ENCODE peak calls at places on chromosomes 13 and 19, in four cellular contexts. S is stomach, B is suprapubic skin, P is transverse colon. G is an unnamed sample.
A peak's percentile ranks its signal among the peaks of the same experiment; 100 is the strongest.

GRCh38 chr13:23979361-23980159 is 82.3 kb upstream of the C1QTNF9B start:
- DNase-seq in S (peak; percentile 73), B (peak; percentile 85), P (peak; percentile 67), G (peak; percentile 92)

GRCh38 chr13:35512271-35512920 is 35.9 kb upstream of the MAB21L1 start:
- DNase-seq in S (no peak), B (no peak), P (no peak), G (no peak)

GRCh38 chr19:46271488-46272197 is 25.2 kb upstream of the HIF3A start:
- DNase-seq in S (no peak), B (no peak), P (no peak), G (no peak)

GRCh38 chr13:61880576-61881283 is 465.1 kb upstream of the PCDH20 start:
- DNase-seq in S (peak; percentile 36), B (no peak), P (no peak), G (no peak)

GRCh38 chr13:45238945-45239795 is 38.3 kb upstream of the KCTD4 start:
- DNase-seq in S (no peak), B (no peak), P (no peak), G (no peak)

GRCh38 chr13:27857271-27857670 is 62.5 kb upstream of the PDX1 start:
- DNase-seq in S (no peak), B (no peak), P (no peak), G (peak; percentile 26)

GRCh38 chr13:74794147-74794546 is 659.9 kb upstream of the KLF12 start:
- DNase-seq in S (no peak), B (no peak), P (no peak), G (no peak)

GRCh38 chr13:111506131-111506530 is 185.7 kb downstream of the TEX29 start:
- DNase-seq in S (peak; percentile 21), B (no peak), P (no peak), G (no peak)

GRCh38 chr19:51531349-51532315 is at the start of gene SIGLEC6:
- DNase-seq in S (peak; percentile 37), B (no peak), P (peak; percentile 51), G (no peak)

GRCh38 chr13:110683203-110683883 is 22.6 kb downstream of the CARS2 start:
- DNase-seq in S (no peak), B (no peak), P (no peak), G (no peak)

GRCh38 chr19:32720216-32720935 is 809 bp downstream of the TDRD12 start:
- DNase-seq in S (no peak), B (no peak), P (no peak), G (no peak)

GRCh38 chr13:106100261-106100919 is 435.1 kb downstream of the EFNB2 start:
- DNase-seq in S (peak; percentile 63), B (no peak), P (peak; percentile 85), G (no peak)

GRCh38 chr19:58513694-58514563 is 2.1 kb upstream of the SLC27A5 start:
- DNase-seq in S (peak; percentile 94), B (peak; percentile 91), P (peak; percentile 94), G (no peak)

GRCh38 chr19:33804021-33804799 is 7.5 kb downstream of the KCTD15 start:
- DNase-seq in S (peak; percentile 95), B (no peak), P (peak; percentile 94), G (no peak)

GRCh38 chr13:94612050-94612449 is 10.4 kb downstream of the GPR180 start:
- DNase-seq in S (no peak), B (no peak), P (no peak), G (no peak)

GRCh38 chr13:113814435-113814821 is 49.4 kb downstream of the GAS6 start:
- DNase-seq in S (no peak), B (no peak), P (no peak), G (no peak)

GRCh38 chr19:6774821-6775707 is 2.6 kb downstream of the VAV1 start:
- DNase-seq in S (no peak), B (no peak), P (no peak), G (no peak)

GRCh38 chr19:6776999-6777398 is 4.5 kb downstream of the VAV1 start:
- DNase-seq in S (no peak), B (no peak), P (no peak), G (no peak)

GRCh38 chr19:6778386-6778785 is 5.9 kb downstream of the VAV1 start:
- DNase-seq in S (no peak), B (no peak), P (no peak), G (no peak)

GRCh38 chr19:6779204-6779603 is 6.7 kb downstream of the VAV1 start:
- DNase-seq in S (no peak), B (no peak), P (no peak), G (no peak)

DNA sequence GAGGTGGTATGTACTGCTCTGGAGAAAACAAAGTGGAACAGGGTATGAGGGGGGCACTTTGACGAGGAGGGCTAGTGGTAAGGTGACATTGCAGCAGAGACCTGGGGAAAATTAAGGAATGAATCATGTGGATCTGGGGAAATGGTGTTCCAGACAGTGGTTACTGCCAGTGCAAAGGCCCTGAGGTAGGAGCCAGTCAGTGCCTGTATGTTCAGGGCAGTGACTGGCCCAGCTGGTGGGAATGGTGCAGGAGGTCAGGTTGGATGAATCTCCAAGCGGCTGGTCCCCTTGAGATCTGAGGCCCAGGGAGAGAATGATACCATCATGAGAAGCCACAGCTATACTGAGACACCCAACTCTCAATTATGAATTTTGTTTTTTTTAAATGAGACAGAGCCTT is 4.9 kb downstream of the VAV1 start:
- DNase-seq in S (no peak), B (no peak), P (no peak), G (no peak)
- TF ChIP-seq POLR2A in S (no peak), B (no peak), P (no peak), G (no peak)

GRCh38 chr13:100803091-100803490 is 128.5 kb upstream of the TMTC4 start:
- DNase-seq in S (no peak), B (no peak), P (no peak), G (no peak)

GRCh38 chr13:100796463-100796862 is 121.9 kb upstream of the TMTC4 start:
- DNase-seq in S (no peak), B (no peak), P (no peak), G (peak; percentile 64)

GRCh38 chr13:100797921-100798320 is 123.3 kb upstream of the TMTC4 start:
- DNase-seq in S (no peak), B (no peak), P (no peak), G (no peak)

GRCh38 chr13:100800283-100800875 is 125.8 kb upstream of the TMTC4 start:
- DNase-seq in S (no peak), B (no peak), P (no peak), G (no peak)

DNA sequence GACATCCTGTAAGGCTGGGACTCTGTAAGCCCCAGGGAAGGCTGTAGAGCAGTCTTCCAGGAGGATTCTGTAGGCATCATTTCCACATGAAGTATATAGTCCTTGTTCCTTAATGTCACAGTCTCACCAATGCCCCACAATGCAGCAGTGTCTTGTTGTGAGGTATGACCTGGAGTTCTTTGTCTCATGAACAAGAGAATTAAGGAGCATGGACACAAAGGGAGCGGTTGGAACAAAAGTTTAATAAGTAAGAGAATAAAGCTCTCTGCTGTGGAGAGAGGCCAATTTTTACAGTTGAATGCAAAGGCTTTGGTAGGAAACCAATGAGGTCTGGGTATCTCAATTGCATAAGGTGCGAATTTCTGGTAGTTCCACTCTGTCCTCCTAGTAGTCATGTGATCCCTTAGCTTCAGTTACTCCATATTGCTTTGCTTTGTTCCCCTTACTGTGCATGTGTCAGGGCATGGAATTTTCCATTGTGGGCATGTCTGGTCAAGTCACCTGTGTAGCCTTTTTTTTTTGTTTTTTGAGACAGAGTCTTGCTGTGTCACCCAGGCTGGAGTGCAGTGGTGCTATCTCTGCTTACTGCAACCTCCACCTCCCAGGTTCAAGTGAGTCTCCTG is 124.3 kb upstream of the TMTC4 start:
- DNase-seq in S (no peak), B (no peak), P (no peak), G (peak; percentile 60)
- TF ChIP-seq POLR2AphosphoS5 in S (no peak), B (no peak), P (no peak), G (no peak)

DNA sequence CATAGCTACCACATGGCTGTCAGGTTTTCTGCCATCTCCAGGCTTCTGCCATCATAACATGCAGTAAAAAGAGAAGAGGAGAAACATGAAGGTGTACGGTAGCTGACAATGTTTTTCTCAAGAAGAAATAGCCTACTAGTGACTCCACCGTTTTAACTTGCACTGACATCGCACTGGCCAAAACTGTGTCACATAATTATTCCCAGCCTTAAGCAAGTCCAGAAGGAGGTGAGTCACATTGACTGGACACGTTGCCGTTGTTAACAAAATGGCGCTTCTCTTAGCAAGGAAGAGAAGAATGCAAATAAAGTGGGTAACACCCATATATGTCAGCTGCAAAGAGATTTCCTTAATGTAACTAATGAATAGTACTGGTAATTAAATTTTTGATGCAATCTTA is 810.4 kb upstream of the SLC10A2 start:
- DNase-seq in S (no peak), B (no peak), P (no peak), G (no peak)
- TF ChIP-seq CTCF in S (no peak), B (no peak), P (no peak), G (no peak)

GRCh38 chr19:17209126-17210036 is 5.8 kb upstream of the USE1 start:
- DNase-seq in S (peak; percentile 30), B (no peak), P (peak; percentile 69), G (no peak)
- TF ChIP-seq POLR2A in S (no peak), B (no peak), P (no peak), G (no peak)

GRCh38 chr19:39432677-39433025 is 3.1 kb downstream of the RPS16 start:
- DNase-seq in S (no peak), B (no peak), P (no peak), G (no peak)
- TF ChIP-seq POLR2AphosphoS5 in S (no peak), B (no peak), P (no peak), G (no peak)